ENCODE peak calls at places on chromosomes 6 and 20, in six cellular contexts. L is hepatocyte, X is left lung, J is H9, Y is stomach, D is upper lobe of left lung. F is an unnamed sample. For H3K27me3, the result is how much of the 10 kb centered on the place peaks cover.

GRCh38 chr6:82270791-82271392 is 23.3 kb upstream of the IBTK start:
- DNase-seq in L (peak), D (no peak), J (no peak), Y (no peak), X (no peak), F (no peak)

GRCh38 chr6:41824571-41825569 is 37.4 kb downstream of the TOMM6 start:
- DNase-seq in J (no peak), Y (no peak), L (peak), X (no peak), D (no peak), F (no peak)

GRCh38 chr6:108589244-108589730 is 28.6 kb downstream of the FOXO3 start:
- DNase-seq in D (peak), L (peak), Y (peak), X (peak), J (peak), F (no peak)

GRCh38 chr6:133447924-133448323 is 206.8 kb downstream of the EYA4 start:
- DNase-seq in L (no peak), D (no peak), Y (no peak), X (no peak), J (no peak), F (no peak)

GRCh38 chr6:129641344-129641743 is 68.6 kb downstream of the ARHGAP18 start:
- DNase-seq in D (no peak), X (no peak), L (no peak), J (no peak), Y (no peak), F (no peak)

GRCh38 chr20:61845276-61845675 is 220.4 kb downstream of the TAF4 start:
- DNase-seq in L (no peak), D (no peak), Y (no peak), X (no peak), J (no peak), F (no peak)

GRCh38 chr20:43543138-43543537 is 15.7 kb upstream of the SGK2 start:
- DNase-seq in L (no peak), D (no peak), J (no peak), Y (no peak), X (no peak), F (no peak)

GRCh38 chr20:45840700-45841198 is 7.2 kb downstream of the SNX21 start:
- DNase-seq in J (no peak), D (peak), Y (no peak), L (no peak), X (no peak), F (no peak)

GRCh38 chr6:10745116-10745515 is 2.5 kb upstream of the TMEM14B start:
- DNase-seq in Y (no peak), D (no peak), X (no peak), J (no peak), L (no peak), F (no peak)

GRCh38 chr6:150567823-150568383 is 31.8 kb upstream of the PLEKHG1 start:
- DNase-seq in J (no peak), Y (no peak), X (no peak), D (no peak), L (peak), F (no peak)

GRCh38 chr6:6962699-6963098 is 145.1 kb upstream of the RREB1 start:
- DNase-seq in L (no peak), D (no peak), J (no peak), Y (no peak), X (no peak), F (no peak)

GRCh38 chr6:155495011-155495768 is 39.6 kb upstream of the NOX3 start:
- DNase-seq in D (no peak), J (peak), L (peak), Y (no peak), X (peak), F (no peak)

GRCh38 chr6:31094389-31094881 is 17.9 kb downstream of the C6orf15 start:
- DNase-seq in Y (no peak), L (no peak), D (no peak), X (no peak), J (no peak), F (peak)

GRCh38 chr6:6866656-6867390 is 240.9 kb upstream of the RREB1 start:
- DNase-seq in L (no peak), J (no peak), X (no peak), Y (no peak), D (no peak), F (no peak)

GRCh38 chr6:72616406-72617015 is 5.4 kb upstream of the KCNQ5 start:
- DNase-seq in J (no peak), L (peak), X (no peak), D (no peak), Y (no peak), F (no peak)

GRCh38 chr20:11850901-11851300 is 66.8 kb upstream of the BTBD3 start:
- DNase-seq in D (no peak), Y (no peak), J (no peak), X (no peak), L (no peak), F (no peak)

GRCh38 chr6:62357826-62358225 is 71.8 kb upstream of the KHDRBS2 start:
- DNase-seq in Y (no peak), D (no peak), X (no peak), J (no peak), L (no peak), F (no peak)

GRCh38 chr6:163741743-163742363 is 327.3 kb downstream of the QKI start:
- DNase-seq in L (no peak), X (no peak), J (no peak), Y (no peak), D (peak), F (no peak)

GRCh38 chr6:150511313-150511712 is 88.4 kb upstream of the PLEKHG1 start:
- DNase-seq in X (no peak), L (no peak), D (no peak), J (no peak), Y (no peak), F (no peak)

GRCh38 chr20:31845300-31845863 is at the start of gene FOXS1:
- DNase-seq in J (peak), D (peak), Y (no peak), L (no peak), X (no peak), F (no peak)

GRCh38 chr6:33417127-33417902 is 592 bp downstream of the CUTA start:
- DNase-seq in J (peak), D (peak), L (peak), Y (no peak), X (no peak), F (no peak)

GRCh38 chr20:3818155-3819151 is 1.9 kb upstream of the AP5S1 start:
- DNase-seq in J (peak), Y (peak), L (peak), D (no peak), X (peak), F (no peak)

GRCh38 chr20:46715292-46715756 is 5.9 kb downstream of the SLC2A10 start:
- DNase-seq in X (no peak), Y (peak), L (peak), J (peak), D (no peak), F (no peak)

GRCh38 chr20:33482581-33482980 is 7.3 kb upstream of the CBFA2T2 start:
- DNase-seq in Y (no peak), J (no peak), X (no peak), D (no peak), L (no peak), F (no peak)

GRCh38 chr20:19211661-19212523 is 550 bp upstream of the SLC24A3 start:
- DNase-seq in X (peak), J (peak), D (peak), L (peak), Y (peak), F (no peak)

GRCh38 chr20:19935842-19936241 is 81.3 kb upstream of the NAA20 start:
- DNase-seq in X (peak), D (no peak), L (peak), Y (peak), J (no peak), F (no peak)

GRCh38 chr20:13819885-13820645 is 35.2 kb downstream of the NDUFAF5 start:
- DNase-seq in J (peak), Y (peak), X (no peak), D (no peak), L (peak), F (no peak)

GRCh38 chr6:152746172-152746553 is 4.4 kb upstream of the VIP start:
- DNase-seq in X (no peak), L (no peak), J (no peak), D (no peak), Y (no peak), F (no peak)

GRCh38 chr6:6701864-6702263 is 113.3 kb downstream of the LY86 start:
- DNase-seq in Y (no peak), J (no peak), L (no peak), D (no peak), X (no peak), F (no peak)

GRCh38 chr6:134853111-134854055 is 96.5 kb downstream of the ALDH8A1 start:
- DNase-seq in X (no peak), L (peak), D (no peak), J (no peak), Y (no peak), F (no peak)

GRCh38 chr6:52000064-52000463 is 87.3 kb downstream of the PKHD1 start:
- DNase-seq in J (no peak), L (no peak), Y (no peak), D (no peak), X (no peak), F (no peak)

GRCh38 chr20:58652606-58653303 is 1.7 kb downstream of the STX16 start:
- DNase-seq in L (no peak), D (no peak), X (no peak), J (no peak), Y (no peak), F (no peak)

GRCh38 chr20:45822863-45823262 is 4.2 kb downstream of the TNNC2 start:
- DNase-seq in D (peak), J (no peak), X (no peak), Y (peak), L (no peak), F (no peak)

GRCh38 chr6:128280960-128281359 is 239.4 kb downstream of the PTPRK start:
- DNase-seq in J (peak), Y (no peak), X (no peak), L (no peak), D (no peak), F (no peak)

GRCh38 chr6:150932976-150933375 is 67.5 kb downstream of the MTHFD1L start:
- DNase-seq in D (no peak), L (no peak), J (no peak), X (no peak), Y (no peak), F (no peak)

GRCh38 chr20:49507741-49508434 is 25.4 kb upstream of the KCNB1 start:
- DNase-seq in D (peak), Y (no peak), X (no peak), L (no peak), J (no peak), F (no peak)

GRCh38 chr20:45097485-45098095 is 3.3 kb downstream of the KCNS1 start:
- DNase-seq in L (no peak), D (peak), X (peak), Y (no peak), J (peak), F (peak)

GRCh38 chr6:127053032-127053908 is 65.2 kb upstream of the RSPO3 start:
- DNase-seq in X (no peak), Y (no peak), J (no peak), D (no peak), L (no peak), F (no peak)

GRCh38 chr6:34909484-34909883 is 20.4 kb downstream of the ANKS1A start:
- DNase-seq in D (no peak), Y (no peak), L (no peak), J (no peak), X (no peak), F (no peak)

GRCh38 chr6:28814032-28814976 is 109.5 kb downstream of the TRIM27 start:
- DNase-seq in Y (no peak), J (peak), X (no peak), L (no peak), D (peak), F (no peak)

GRCh38 chr6:28817808-28818145 is 106.0 kb downstream of the TRIM27 start:
- DNase-seq in X (no peak), L (no peak), Y (no peak), D (no peak), J (no peak), F (no peak)

GRCh38 chr6:28816339-28816908 is 107.4 kb downstream of the TRIM27 start:
- DNase-seq in J (no peak), D (no peak), Y (no peak), X (no peak), L (no peak), F (no peak)

GRCh38 chr6:28812778-28813569 is 110.8 kb downstream of the TRIM27 start:
- DNase-seq in L (no peak), Y (no peak), J (no peak), X (no peak), D (no peak), F (no peak)

GRCh38 chr6:28816909-28817807 is 106.6 kb downstream of the TRIM27 start:
- DNase-seq in L (no peak), Y (no peak), D (no peak), X (no peak), J (peak), F (no peak)
- H3K27me3 ChIP-seq in L (half or more), Y (half or more), D (under half), X (half or more), J (half or more), F (half or more)

GRCh38 chr20:54474866-54475265 is 527 bp upstream of the DOK5 start:
- DNase-seq in X (no peak), J (no peak), L (no peak), Y (no peak), D (no peak), F (no peak)
- H3K27ac ChIP-seq in X (no peak), J (no peak), L (no peak), Y (no peak), D (no peak), F (no peak)

DNA sequence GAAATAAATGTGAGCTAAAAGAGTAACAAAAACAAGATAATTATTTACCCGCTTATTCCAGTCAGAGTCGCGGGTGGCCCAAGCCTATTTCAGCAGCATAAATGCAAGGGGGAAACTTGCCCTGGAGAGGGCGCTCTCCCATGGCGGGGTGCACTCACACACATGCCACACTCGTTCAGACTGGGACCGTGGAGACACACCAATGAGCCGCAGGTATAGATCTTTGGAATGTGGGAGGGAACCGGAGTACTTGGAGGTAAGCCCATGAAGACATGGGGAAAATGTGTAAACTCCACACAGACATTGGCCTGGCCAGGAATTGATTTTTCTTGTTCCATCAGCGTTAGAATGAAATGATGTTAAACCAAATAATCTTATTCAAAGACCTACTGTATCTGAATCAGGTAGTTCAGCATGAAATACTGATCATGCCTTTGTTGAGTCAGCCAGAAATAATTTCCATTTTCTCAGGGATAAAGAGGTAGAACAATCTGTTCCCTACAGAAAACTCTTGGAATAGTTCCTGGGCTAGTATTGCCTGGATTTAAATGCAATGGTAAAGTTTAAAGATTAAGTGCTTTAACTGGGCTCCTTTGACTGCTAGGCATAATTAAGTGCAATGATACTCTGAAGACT is 191.5 kb downstream of the MCHR2 start:
- DNase-seq in X (no peak), Y (no peak), J (peak), D (no peak), L (no peak), F (no peak)
- TF ChIP-seq CTCF in X (no peak), Y (no peak), J (peak), D (no peak), L (peak), F (no peak)

DNA sequence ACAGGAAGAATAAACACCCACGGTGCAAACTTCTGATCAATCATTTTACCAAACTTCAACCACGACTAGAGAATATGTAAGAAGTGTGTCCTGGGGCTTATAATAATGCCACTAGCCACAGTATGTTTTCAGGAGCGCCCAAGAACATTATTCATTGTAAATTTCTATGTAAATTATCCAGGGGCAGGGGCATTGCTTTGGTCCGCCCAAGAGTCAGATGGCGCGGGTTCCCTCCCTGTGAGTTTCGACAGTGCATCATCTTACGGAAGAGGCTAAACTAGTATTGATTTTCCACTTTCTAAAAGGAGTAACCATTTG is 10.6 kb upstream of the POU3F2 start:
- DNase-seq in L (no peak), Y (no peak), X (no peak), J (no peak), D (no peak), F (no peak)
- H3K27me3 ChIP-seq in L (half or more), Y (half or more), X (half or more), J (under half), D (under half), F (half or more)

GRCh38 chr20:36471885-36472642 is 69.3 kb upstream of the MYL9 start:
- DNase-seq in L (no peak), J (no peak), X (no peak), Y (no peak), D (no peak), F (no peak)

GRCh38 chr20:36470482-36471062 is 70.7 kb upstream of the MYL9 start:
- DNase-seq in X (no peak), Y (no peak), D (no peak), L (no peak), J (no peak), F (no peak)

GRCh38 chr20:36473164-36473563 is 68.2 kb upstream of the MYL9 start:
- DNase-seq in X (no peak), Y (no peak), L (no peak), D (no peak), J (no peak), F (no peak)

GRCh38 chr20:36474563-36474962 is 66.8 kb upstream of the MYL9 start:
- DNase-seq in Y (no peak), X (no peak), L (no peak), D (no peak), J (no peak), F (no peak)

DNA sequence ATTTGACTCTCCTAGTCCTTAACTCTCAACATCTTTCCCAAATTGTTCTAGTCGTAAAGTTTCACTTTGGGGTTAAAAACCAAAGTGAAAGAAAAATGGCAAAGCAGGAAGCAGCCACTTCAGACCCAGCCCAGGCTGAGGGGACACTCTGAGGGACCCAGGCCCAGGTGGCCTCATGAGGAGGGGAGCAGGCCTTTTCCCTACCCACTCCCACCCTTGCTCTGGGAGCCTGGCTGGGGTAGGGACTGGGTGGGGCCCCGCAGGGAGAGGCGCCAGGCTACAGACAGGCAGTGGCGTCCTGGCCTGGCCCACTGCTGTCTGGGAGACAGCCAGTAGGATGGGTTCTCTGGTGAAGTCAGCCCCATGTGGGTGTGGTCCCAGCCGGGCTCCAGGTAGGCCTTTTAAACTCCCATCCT is 68.7 kb upstream of the MYL9 start:
- DNase-seq in X (no peak), L (peak), D (no peak), Y (peak), J (peak), F (peak)
- H3K27ac ChIP-seq in X (peak), L (peak), D (peak), Y (peak), J (no peak), F (peak)

DNA sequence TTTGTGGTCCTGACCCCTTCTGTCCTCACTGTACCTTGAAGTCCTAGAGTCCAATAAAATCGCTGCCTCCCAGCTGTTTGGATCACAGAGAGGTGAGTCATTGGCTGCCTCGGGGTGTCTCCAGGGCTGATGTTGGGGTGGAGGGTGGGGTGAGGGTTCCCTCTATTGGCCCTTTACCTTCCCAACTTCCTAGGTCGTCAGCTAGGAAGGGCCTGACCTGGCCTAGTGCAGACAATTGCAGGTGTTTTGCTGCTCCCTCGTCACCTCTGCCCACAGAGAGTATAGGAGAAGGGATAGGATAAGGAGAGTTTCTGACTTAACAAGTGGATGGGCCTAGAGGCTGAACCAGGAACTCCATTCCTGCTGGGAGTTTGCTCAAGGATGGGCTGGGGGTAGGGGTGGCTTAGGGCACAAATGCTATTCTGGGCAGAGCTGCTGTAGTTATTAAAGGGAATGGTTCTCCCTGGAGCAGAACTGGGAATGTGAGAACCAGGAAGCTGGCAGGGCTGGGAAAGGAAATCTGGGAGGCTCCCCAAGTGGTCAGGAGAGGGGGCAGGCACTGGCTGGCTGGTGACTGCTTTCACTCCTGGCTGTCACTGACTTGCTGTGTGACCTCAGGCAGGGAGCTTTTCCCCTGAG is 1.4 kb downstream of the TP53INP2 start:
- DNase-seq in L (peak), D (no peak), Y (peak), J (peak), X (peak), F (no peak)
- TF ChIP-seq CTCF in L (no peak), D (peak), Y (no peak), J (peak), X (no peak), F (no peak)

DNA sequence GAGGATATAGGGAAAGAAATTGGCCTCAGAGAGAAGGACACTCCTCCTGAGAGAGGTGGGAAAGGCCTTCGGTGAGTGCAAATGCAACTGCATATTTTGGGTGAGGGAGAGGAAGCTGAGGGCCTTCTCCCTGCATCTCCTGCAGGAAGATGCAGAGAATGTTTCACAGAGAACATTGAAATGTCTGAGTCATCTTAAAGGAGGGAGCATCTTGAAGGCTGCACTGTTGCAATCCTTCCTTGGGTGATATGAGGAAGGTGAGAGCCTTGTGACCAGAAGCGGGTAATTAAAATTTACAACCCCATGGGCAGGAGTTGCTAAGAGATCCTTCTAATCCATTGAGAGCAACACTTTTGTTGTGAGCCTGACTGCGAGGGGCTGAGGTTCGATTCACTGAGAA is 375.7 kb upstream of the MARCKS start:
- DNase-seq in X (no peak), Y (no peak), L (peak), J (no peak), D (no peak), F (no peak)
- H3K27me3 ChIP-seq in X (under half), Y (under half), L (under half), J (under half), D (under half), F (under half)

F was measured in CD4-positive, alpha-beta T cell.